ENCODE peak calls at places on chromosome 4, in six cellular contexts. T, A, Y, D, R and L are unnamed samples.

GRCh38 chr4:26558166-26558895 is 25.6 kb upstream of the TBC1D19 start:
- DNase-seq in T (no peak), A (no peak), Y (no peak), D (no peak), R (no peak), L (no peak)

GRCh38 chr4:58962424-58962823 is 1852.2 kb upstream of the IGFBP7 start:
- DNase-seq in T (no peak), A (no peak), Y (no peak), D (no peak), R (no peak), L (no peak)

GRCh38 chr4:7295201-7295916 is 103.0 kb downstream of the SORCS2 start:
- DNase-seq in T (peak; percentile 81), A (peak; percentile 69), Y (no peak), D (peak; percentile 13), R (no peak), L (peak; percentile 72)

GRCh38 chr4:36551697-36552214 is 270.3 kb downstream of the DTHD1 start:
- DNase-seq in T (no peak), A (no peak), Y (no peak), D (no peak), R (no peak), L (no peak)

GRCh38 chr4:23906839-23907238 is 17.0 kb upstream of the PPARGC1A start:
- DNase-seq in T (no peak), A (no peak), Y (no peak), D (no peak), R (no peak), L (no peak)

GRCh38 chr4:55485821-55486220 is 60.9 kb downstream of the CLOCK start:
- DNase-seq in T (no peak), A (no peak), Y (no peak), D (no peak), R (no peak), L (no peak)

GRCh38 chr4:51853027-51853682 is 10.2 kb downstream of the DCUN1D4 start:
- DNase-seq in T (no peak), A (peak; percentile 29), Y (no peak), D (no peak), R (no peak), L (no peak)

GRCh38 chr4:165537028-165537648 is 158.3 kb downstream of the CPE start:
- DNase-seq in T (no peak), A (peak; percentile 30), Y (peak; percentile 15), D (no peak), R (peak; percentile 30), L (no peak)

GRCh38 chr4:55336138-55337034 is 9.7 kb upstream of the SRD5A3 start:
- DNase-seq in T (no peak), A (no peak), Y (no peak), D (no peak), R (no peak), L (no peak)

GRCh38 chr4:104719539-104720230 is 225.0 kb upstream of the CXXC4 start:
- DNase-seq in T (no peak), A (no peak), Y (no peak), D (no peak), R (no peak), L (no peak)

GRCh38 chr4:56641494-56642051 is 39.5 kb downstream of the HOPX start:
- DNase-seq in T (no peak), A (peak; percentile 96), Y (peak; percentile 41), D (no peak), R (peak; percentile 64), L (no peak)

GRCh38 chr4:99324978-99325377 is 3.8 kb upstream of the ADH1B start:
- DNase-seq in T (no peak), A (peak; percentile 17), Y (peak; percentile 79), D (peak; percentile 50), R (no peak), L (no peak)

GRCh38 chr4:136864580-136865185 is 667.6 kb downstream of the PCDH18 start:
- DNase-seq in T (no peak), A (peak; percentile 66), Y (peak; percentile 45), D (peak; percentile 28), R (peak; percentile 51), L (no peak)

GRCh38 chr4:3232001-3232400 is 17.0 kb upstream of the MSANTD1 start:
- DNase-seq in T (peak; percentile 39), A (no peak), Y (no peak), D (no peak), R (no peak), L (peak; percentile 70)

GRCh38 chr4:69782651-69783310 is 22.4 kb upstream of the SULT1B1 start:
- DNase-seq in T (peak; percentile 59), A (no peak), Y (no peak), D (no peak), R (no peak), L (peak; percentile 84)

GRCh38 chr4:48375651-48376291 is 34.4 kb downstream of the SLAIN2 start:
- DNase-seq in T (no peak), A (peak; percentile 79), Y (peak; percentile 53), D (no peak), R (peak; percentile 12), L (no peak)

GRCh38 chr4:1029536-1029935 is 18.1 kb downstream of the FGFRL1 start:
- DNase-seq in T (no peak), A (no peak), Y (no peak), D (no peak), R (no peak), L (no peak)

GRCh38 chr4:180717451-180717850 is 1525.8 kb upstream of the TENM3 start:
- DNase-seq in T (no peak), A (no peak), Y (no peak), D (no peak), R (no peak), L (no peak)

GRCh38 chr4:88585908-88586307 is 6.4 kb upstream of the HERC3 start:
- DNase-seq in T (no peak), A (no peak), Y (no peak), D (no peak), R (no peak), L (no peak)

GRCh38 chr4:87540176-87541058 is 11.2 kb upstream of the SPARCL1 start:
- DNase-seq in T (no peak), A (peak; percentile 44), Y (no peak), D (no peak), R (no peak), L (no peak)

GRCh38 chr4:30903493-30903892 is 183.3 kb downstream of the PCDH7 start:
- DNase-seq in T (no peak), A (peak; percentile 58), Y (no peak), D (no peak), R (no peak), L (no peak)

GRCh38 chr4:88818650-88819470 is 121.2 kb upstream of the NAP1L5 start:
- DNase-seq in T (no peak), A (peak; percentile 46), Y (no peak), D (peak; percentile 59), R (peak; percentile 35), L (no peak)

GRCh38 chr4:54877006-54877405 is 219.2 kb downstream of the KIT start:
- DNase-seq in T (no peak), A (peak; percentile 58), Y (no peak), D (no peak), R (no peak), L (no peak)

GRCh38 chr4:153126137-153126536 is 78.1 kb upstream of the TRIM2 start:
- DNase-seq in T (no peak), A (peak; percentile 33), Y (no peak), D (no peak), R (no peak), L (no peak)

GRCh38 chr4:20428410-20429160 is 176.9 kb downstream of the SLIT2 start:
- DNase-seq in T (no peak), A (no peak), Y (no peak), D (no peak), R (no peak), L (no peak)

GRCh38 chr4:38509551-38509950 is 154.4 kb upstream of the KLF3 start:
- DNase-seq in T (no peak), A (no peak), Y (no peak), D (no peak), R (no peak), L (no peak)

GRCh38 chr4:16582526-16582925 is 315.9 kb downstream of the LDB2 start:
- DNase-seq in T (no peak), A (no peak), Y (no peak), D (no peak), R (no peak), L (no peak)
- TF ChIP-seq CTCF in T (no peak), A (peak; percentile 2), Y (peak; percentile 5), D (no peak), R (no peak), L (peak; percentile 26)

GRCh38 chr4:40283968-40284367 is 51.2 kb upstream of the CHRNA9 start:
- DNase-seq in T (no peak), A (peak; percentile 92), Y (peak; percentile 19), D (no peak), R (no peak), L (no peak)
- TF ChIP-seq CTCF in T (no peak), A (no peak), Y (no peak), D (no peak), R (no peak), L (no peak)

DNA sequence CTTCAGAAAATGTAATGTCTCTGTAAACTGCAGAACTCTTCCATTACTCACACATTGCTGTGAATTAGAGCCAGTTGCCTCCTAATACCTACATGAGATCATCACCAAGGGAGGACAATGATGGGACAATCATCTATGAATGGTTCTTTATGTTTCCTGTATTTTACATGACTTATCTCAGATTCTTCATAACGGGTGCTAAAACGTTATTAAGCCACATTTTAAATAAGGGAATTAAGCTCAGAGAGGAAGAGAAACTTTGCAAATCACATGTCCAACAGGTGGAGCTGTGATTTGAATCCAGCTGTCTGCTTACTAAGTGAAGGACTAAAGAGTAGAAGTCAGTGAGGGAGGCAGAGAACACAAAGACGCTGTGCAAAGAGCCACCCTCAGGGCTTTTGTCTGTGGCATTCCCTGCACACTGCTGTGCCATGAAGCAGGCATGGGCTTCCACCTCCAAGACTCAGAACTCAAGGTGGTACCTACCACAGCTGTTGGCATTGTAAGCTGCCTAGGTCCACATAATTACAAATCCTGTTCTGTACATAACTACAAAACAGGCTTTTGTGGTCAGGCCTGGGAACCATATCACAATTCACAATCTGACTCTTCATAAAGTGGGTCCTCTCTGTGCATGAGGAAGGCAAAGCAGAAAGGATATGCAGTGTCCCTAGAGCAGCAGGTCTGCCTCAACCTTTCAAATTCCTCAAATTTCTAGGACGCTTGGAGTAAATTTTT is 12.8 kb downstream of the TBC1D9 start:
- DNase-seq in T (no peak), A (peak; percentile 54), Y (no peak), D (no peak), R (no peak), L (no peak)
- TF ChIP-seq CTCF in T (peak; percentile 4), A (no peak), Y (no peak), D (peak; percentile 12), R (peak; percentile 55), L (peak; percentile 66)

GRCh38 chr4:149518471-149518870 is 297.2 kb downstream of the IQCM start:
- DNase-seq in T (no peak), A (peak; percentile 40), Y (no peak), D (no peak), R (no peak), L (no peak)

GRCh38 chr4:149523039-149523438 is 292.6 kb downstream of the IQCM start:
- DNase-seq in T (no peak), A (peak; percentile 6), Y (no peak), D (no peak), R (no peak), L (no peak)

GRCh38 chr4:149521611-149522010 is 294.0 kb downstream of the IQCM start:
- DNase-seq in T (no peak), A (peak; percentile 90), Y (no peak), D (no peak), R (no peak), L (no peak)

DNA sequence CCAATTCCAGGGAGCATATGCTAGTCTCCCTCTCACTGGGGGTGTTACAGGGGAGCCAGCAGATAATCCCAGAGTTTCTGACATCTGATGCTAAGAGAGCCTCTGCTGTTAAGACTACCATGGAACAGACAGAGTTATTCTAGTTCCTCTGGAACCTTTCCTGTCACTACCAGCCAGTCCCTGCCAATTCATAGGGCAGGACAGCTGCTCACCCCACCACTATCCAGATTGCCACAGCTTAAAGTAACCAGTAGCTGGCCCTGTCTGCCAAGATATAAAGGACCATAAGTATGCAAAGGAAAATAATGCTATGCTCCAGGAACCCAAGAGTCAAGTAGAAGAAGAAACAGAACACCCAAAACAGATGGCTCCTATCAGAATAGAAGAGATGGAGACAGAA is 293.6 kb downstream of the IQCM start:
- DNase-seq in T (no peak), A (peak; percentile 28), Y (no peak), D (no peak), R (no peak), L (no peak)
- TF ChIP-seq CTCF in T (no peak), A (no peak), Y (no peak), D (no peak), R (no peak), L (no peak)